ENCODE peak calls at places on chromosomes 13 and 19, in five cellular contexts. H, R, J, C and W are unnamed samples.

GRCh38 chr19:43901395-43902390 is 33.4 kb downstream of the ZNF45 start:
- DNase-seq in C (peak; percentile 60), H (peak; percentile 8), J (peak; percentile 55), R (peak; percentile 83), W (no peak)

GRCh38 chr13:50713849-50714248 is 129.6 kb downstream of the DLEU7 start:
- DNase-seq in J (no peak), R (no peak), H (no peak), C (no peak), W (no peak)

GRCh38 chr19:34808566-34808965 is 35.6 kb upstream of the ZNF599 start:
- DNase-seq in H (no peak), R (peak; percentile 84), C (no peak), J (no peak), W (no peak)

GRCh38 chr13:114131581-114132418 is 623 bp downstream of the RASA3 start:
- DNase-seq in R (no peak), J (no peak), H (no peak), C (no peak), W (no peak)

GRCh38 chr13:29532136-29532535 is 63.4 kb downstream of the SLC7A1 start:
- DNase-seq in C (no peak), R (no peak), J (no peak), H (no peak), W (no peak)

GRCh38 chr13:110483386-110483785 is 78.1 kb downstream of the RAB20 start:
- DNase-seq in C (no peak), J (no peak), H (no peak), R (no peak), W (no peak)

GRCh38 chr19:1015782-1016646 is 4.9 kb downstream of the TMEM259 start:
- DNase-seq in J (no peak), C (no peak), R (no peak), H (no peak), W (no peak)

GRCh38 chr19:55620410-55620809 is 4.0 kb downstream of the ZNF784 start:
- DNase-seq in J (no peak), C (no peak), H (no peak), R (no peak), W (no peak)

GRCh38 chr13:26727122-26727521 is 33.5 kb downstream of the GPR12 start:
- DNase-seq in H (no peak), J (no peak), R (no peak), C (no peak), W (no peak)

GRCh38 chr13:95660981-95661581 is 15.9 kb upstream of the DNAJC3 start:
- DNase-seq in H (no peak), C (no peak), R (no peak), J (no peak), W (no peak)

GRCh38 chr19:32971012-32971595 is 654 bp downstream of the CEP89 start:
- DNase-seq in C (no peak), J (no peak), R (no peak), H (no peak), W (no peak)